ENCODE peak calls at places on chromosomes 16 and 17, in eight cellular contexts. Q is left ventricle myocardium inferior, V is body of pancreas, I is MM.1S, H is endodermal cell, P is A549, W is K562, A is ovary. U is an unnamed sample.

GRCh38 chr17:60095381-60095780 is 16.7 kb upstream of the HEATR6 start:
- DNase-seq in H (peak; percentile 16), W (no peak), P (no peak), I (no peak), V (no peak), Q (no peak), A (no peak), U (no peak)

GRCh38 chr17:39700148-39700987 is 504 bp downstream of the ERBB2 start:
- DNase-seq in W (no peak), V (peak; percentile 36), H (peak; percentile 78), P (peak; percentile 66), I (no peak), Q (no peak), A (peak; percentile 69), U (no peak)

GRCh38 chr17:81081619-81082176 is 46.7 kb downstream of the BAIAP2 start:
- DNase-seq in A (no peak), I (no peak), P (no peak), W (no peak), H (no peak), Q (no peak), V (no peak), U (no peak)

GRCh38 chr17:49327835-49328784 is 33.9 kb downstream of the ZNF652 start:
- DNase-seq in Q (no peak), P (no peak), I (no peak), H (no peak), W (peak; percentile 21), A (no peak), V (no peak), U (no peak)

GRCh38 chr16:66274335-66275110 is 92.0 kb upstream of the CDH5 start:
- DNase-seq in A (no peak), P (peak; percentile 33), V (no peak), I (peak; percentile 50), W (peak; percentile 22), Q (no peak), H (peak; percentile 46), U (no peak)

GRCh38 chr17:17067277-17067676 is 25.0 kb downstream of the MPRIP start:
- DNase-seq in P (no peak), W (no peak), V (peak; percentile 2), Q (no peak), H (no peak), A (no peak), I (no peak), U (no peak)

GRCh38 chr16:57804111-57804837 is 2.0 kb upstream of the KIFC3 start:
- DNase-seq in H (no peak), W (no peak), P (no peak), I (no peak), V (no peak), Q (no peak), A (no peak), U (no peak)

GRCh38 chr16:28895609-28896008 is 17.3 kb downstream of the ATP2A1 start:
- DNase-seq in W (no peak), P (no peak), V (no peak), A (no peak), I (no peak), Q (no peak), H (no peak), U (no peak)

GRCh38 chr17:39229274-39229913 is 3.6 kb upstream of the STAC2 start:
- DNase-seq in Q (no peak), W (peak; percentile 52), I (no peak), V (no peak), H (peak; percentile 63), P (no peak), A (no peak), U (no peak)

GRCh38 chr17:50817838-50818237 is 17.5 kb upstream of the WFIKKN2 start:
- DNase-seq in I (no peak), P (peak; percentile 51), W (no peak), H (peak; percentile 75), Q (no peak), V (no peak), A (no peak), U (no peak)

GRCh38 chr17:43900183-43900857 is 7.0 kb downstream of the MPP2 start:
- DNase-seq in I (peak; percentile 80), A (peak; percentile 90), V (peak; percentile 89), W (peak; percentile 99), H (peak; percentile 99), Q (peak; percentile 87), P (peak; percentile 100), U (peak; percentile 29)

GRCh38 chr16:24699151-24699723 is 30.2 kb upstream of the TNRC6A start:
- DNase-seq in H (no peak), W (no peak), P (no peak), Q (no peak), I (no peak), V (no peak), A (no peak), U (no peak)

GRCh38 chr16:24696699-24697098 is 32.8 kb upstream of the TNRC6A start:
- DNase-seq in P (no peak), H (no peak), W (no peak), I (no peak), Q (no peak), V (no peak), A (no peak), U (no peak)

GRCh38 chr16:24698314-24698713 is 31.1 kb upstream of the TNRC6A start:
- DNase-seq in I (no peak), P (no peak), H (no peak), W (no peak), Q (no peak), V (no peak), A (no peak), U (no peak)

GRCh38 chr16:24701521-24701951 is 27.9 kb upstream of the TNRC6A start:
- DNase-seq in Q (no peak), H (no peak), W (no peak), V (no peak), I (no peak), A (peak; percentile 48), P (no peak), U (no peak)

DNA sequence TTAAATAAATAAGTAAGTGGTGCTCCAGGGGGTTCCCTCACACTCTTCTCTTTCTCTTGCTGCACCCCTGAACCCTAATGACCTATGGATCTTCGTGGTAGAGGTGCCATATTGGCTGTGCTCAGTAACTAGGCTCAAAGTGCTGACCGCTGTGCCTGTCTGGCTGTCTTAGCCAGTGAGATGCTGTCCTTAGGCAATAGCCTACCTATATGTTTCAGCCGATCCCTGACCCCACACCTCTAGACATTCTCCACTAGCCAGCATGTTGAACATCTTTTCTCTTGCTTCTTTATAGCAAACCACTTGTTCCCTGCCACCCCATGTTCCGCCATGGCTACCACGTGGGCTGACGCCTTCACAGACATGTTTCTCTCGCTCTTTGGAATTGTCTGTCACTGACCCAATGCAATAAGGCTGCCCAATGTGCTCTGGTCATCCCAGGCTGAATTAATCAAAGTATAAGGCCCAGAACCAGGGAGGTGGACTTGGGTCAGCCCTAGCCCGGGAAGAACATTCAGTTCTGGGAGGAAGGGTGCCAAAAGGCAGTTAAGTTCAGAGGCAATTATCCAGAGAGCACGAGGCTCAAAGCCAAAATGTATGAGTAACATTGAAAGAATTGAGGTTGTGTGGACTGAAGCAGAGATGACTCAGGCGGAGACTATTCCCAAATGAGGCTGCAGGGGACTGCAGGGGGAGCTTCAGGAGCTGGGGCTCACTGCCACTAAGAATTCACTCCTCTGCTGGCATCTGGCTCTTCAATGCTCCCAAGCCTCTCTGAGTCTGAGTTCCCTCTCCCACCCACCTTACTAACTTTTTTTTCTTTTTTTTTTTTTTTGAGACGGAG is 28.7 kb upstream of the TNRC6A start:
- DNase-seq in I (no peak), V (peak; percentile 69), W (peak; percentile 29), Q (peak; percentile 62), P (peak; percentile 89), H (peak; percentile 80), A (peak; percentile 73), U (peak; percentile 94)
- TF ChIP-seq CTCF in I (no peak), V (peak; percentile 28), W (peak; percentile 37), Q (peak; percentile 49), P (peak; percentile 32), H (peak; percentile 52), A (peak; percentile 16), U (peak; percentile 59)

DNA sequence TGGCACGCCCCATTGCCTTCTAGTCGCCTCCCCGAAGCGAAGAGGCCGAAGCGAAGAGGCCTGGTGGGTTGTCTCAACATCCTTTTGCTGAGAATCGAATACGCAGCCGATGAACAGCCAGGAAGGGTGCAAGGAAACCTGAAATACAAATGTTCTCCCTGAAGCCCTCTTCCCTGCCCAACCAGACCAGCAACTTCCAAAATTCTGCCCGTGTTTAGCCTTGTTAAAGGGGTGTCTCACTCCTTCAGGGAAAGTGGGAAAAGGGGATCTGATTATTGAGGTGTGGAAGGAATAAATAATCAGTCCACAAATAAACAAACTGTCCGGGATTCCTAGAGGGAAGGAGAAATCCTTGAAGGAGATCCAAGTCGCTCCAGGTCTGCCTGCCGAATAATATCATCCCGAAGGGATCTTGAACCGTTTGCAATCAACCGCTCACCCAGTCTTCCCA is 1.4 kb upstream of the FOXC2 start:
- DNase-seq in W (no peak), P (no peak), H (no peak), V (no peak), A (no peak), I (no peak), Q (no peak), U (no peak)
- H3K4me3 ChIP-seq in W (no peak overlapping the region), P (no peak overlapping the region), H (no peak overlapping the region), V (no peak overlapping the region), A (no peak overlapping the region), I (no peak overlapping the region), Q (peak overlapping the region; percentile 69), U (peak overlapping the region; percentile 35)

GRCh38 chr17:77455878-77456234 is 315.1 kb downstream of the SEC14L1 start:
- DNase-seq in H (no peak), I (no peak), P (no peak), W (no peak), Q (no peak), A (no peak), V (no peak), U (no peak)

GRCh38 chr17:77453613-77454559 is 313.1 kb downstream of the SEC14L1 start:
- DNase-seq in A (no peak), H (no peak), V (peak; percentile 63), P (no peak), I (no peak), W (peak; percentile 79), Q (no peak), U (no peak)

GRCh38 chr17:77455111-77455877 is 314.5 kb downstream of the SEC14L1 start:
- DNase-seq in H (no peak), I (no peak), P (no peak), W (no peak), Q (no peak), A (no peak), V (no peak), U (no peak)

GRCh38 chr17:77456271-77456950 is 315.6 kb downstream of the SEC14L1 start:
- DNase-seq in Q (no peak), H (no peak), A (no peak), I (no peak), P (no peak), V (no peak), W (no peak), U (no peak)

GRCh38 chr17:77454560-77455095 is 313.9 kb downstream of the SEC14L1 start:
- DNase-seq in H (peak; percentile 87), P (no peak), W (no peak), V (no peak), Q (no peak), A (no peak), I (no peak), U (no peak)
- H3K27ac ChIP-seq in H (no peak overlapping the region), P (peak overlapping the region; percentile 27), W (peak overlapping the region; percentile 70), V (peak overlapping the region; percentile 89), Q (peak overlapping the region; percentile 86), A (no peak overlapping the region), I (no peak overlapping the region), U (no peak overlapping the region)

DNA sequence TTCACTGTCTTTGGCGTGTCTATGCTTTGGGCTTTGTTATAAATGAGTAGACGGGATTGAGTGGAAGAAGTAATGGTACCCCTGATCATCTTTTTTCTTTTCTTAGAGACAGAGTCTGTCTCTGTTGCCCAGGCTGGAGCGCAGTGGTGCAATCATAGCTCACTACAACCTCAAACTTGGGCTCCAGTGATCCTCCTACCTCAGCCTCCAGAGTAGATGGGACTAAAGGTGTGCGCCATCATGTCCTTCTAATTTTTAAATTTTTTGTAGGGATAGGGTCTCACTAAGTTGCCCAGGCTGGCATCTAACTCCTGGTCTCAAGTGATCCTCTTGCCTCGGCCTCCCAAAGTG is 14.9 kb upstream of the GPRC5B start:
- DNase-seq in A (no peak), P (no peak), W (no peak), Q (no peak), I (no peak), V (no peak), H (no peak), U (no peak)
- TF ChIP-seq CTCF in A (no peak), P (no peak), W (no peak), Q (no peak), I (no peak), V (peak; percentile 2), H (no peak), U (no peak)

U was measured in AG04450.